ENCODE peak calls at places on chromosomes 12 and 14, in ten cellular contexts. K, V, M, O, R, A, F, Y, C and H are unnamed samples. For H3K9me3, the result is how much of the 10 kb centered on the place peaks cover.

GRCh38 chr12:81992461-81992860 is 233.3 kb upstream of the PPFIA2 start:
- DNase-seq in K (no peak), V (no peak), M (no peak), O (no peak), R (no peak), A (no peak), F (no peak), Y (peak), C (no peak), H (no peak)

GRCh38 chr12:14836336-14837210 is 6.8 kb downstream of the ART4 start:
- DNase-seq in K (peak), V (no peak), M (peak), O (no peak), R (no peak), A (peak), F (no peak), Y (no peak), C (no peak), H (peak)

GRCh38 chr14:59093889-59094288 is 94.6 kb upstream of the DAAM1 start:
- DNase-seq in K (no peak), V (no peak), M (no peak), O (no peak), R (no peak), A (no peak), F (no peak), Y (no peak), C (no peak), H (no peak)

GRCh38 chr12:118061011-118061875 is at the start of gene WSB2:
- DNase-seq in K (peak), V (peak), M (peak), O (peak), R (peak), A (peak), F (peak), Y (peak), C (peak), H (no peak)

GRCh38 chr14:104337381-104337780 is 199.0 kb downstream of the KIF26A start:
- DNase-seq in K (no peak), V (no peak), M (no peak), O (no peak), R (no peak), A (no peak), F (no peak), Y (no peak), C (no peak), H (no peak)

GRCh38 chr12:12699345-12699744 is 3.4 kb upstream of the GPR19 start:
- DNase-seq in K (no peak), V (no peak), M (no peak), O (no peak), R (no peak), A (no peak), F (no peak), Y (no peak), C (no peak), H (no peak)

GRCh38 chr14:68644101-68644500 is 148.8 kb downstream of the ZFP36L1 start:
- DNase-seq in K (no peak), V (no peak), M (no peak), O (no peak), R (no peak), A (no peak), F (no peak), Y (no peak), C (no peak), H (no peak)

GRCh38 chr14:66443158-66443695 is 42.9 kb upstream of the CCDC196 start:
- DNase-seq in K (peak), V (no peak), M (no peak), O (no peak), R (no peak), A (no peak), F (no peak), Y (no peak), C (no peak), H (no peak)

GRCh38 chr12:27573972-27574371 is 50.0 kb downstream of the PPFIBP1 start:
- DNase-seq in K (peak), V (no peak), M (no peak), O (no peak), R (no peak), A (peak), F (no peak), Y (no peak), C (no peak), H (peak)

GRCh38 chr14:95439881-95440280 is 76.6 kb downstream of the SYNE3 start:
- DNase-seq in K (no peak), V (no peak), M (no peak), O (no peak), R (no peak), A (no peak), F (no peak), Y (no peak), C (no peak), H (no peak)

GRCh38 chr14:71243697-71244096 is 336.4 kb downstream of the PCNX1 start:
- DNase-seq in K (peak), V (no peak), M (no peak), O (no peak), R (no peak), A (peak), F (no peak), Y (no peak), C (no peak), H (peak)

GRCh38 chr12:109892165-109892715 is 7.8 kb upstream of the TCHP start:
- DNase-seq in K (no peak), V (no peak), M (no peak), O (no peak), R (no peak), A (no peak), F (no peak), Y (no peak), C (no peak), H (no peak)

GRCh38 chr14:100408350-100409015 is 85.3 kb downstream of the SLC25A47 start:
- DNase-seq in K (peak), V (no peak), M (peak), O (peak), R (no peak), A (peak), F (no peak), Y (no peak), C (no peak), H (peak)

GRCh38 chr12:32533971-32534590 is 134.7 kb downstream of the FGD4 start:
- DNase-seq in K (peak), V (peak), M (peak), O (peak), R (peak), A (peak), F (peak), Y (no peak), C (peak), H (peak)

GRCh38 chr12:119036878-119037493 is 55.6 kb downstream of the SRRM4 start:
- DNase-seq in K (no peak), V (no peak), M (peak), O (no peak), R (peak), A (no peak), F (peak), Y (no peak), C (no peak), H (no peak)

GRCh38 chr12:92739099-92739498 is 36.3 kb downstream of the PLEKHG7 start:
- DNase-seq in K (no peak), V (no peak), M (no peak), O (no peak), R (no peak), A (peak), F (no peak), Y (no peak), C (no peak), H (no peak)

GRCh38 chr12:28191018-28191595 is 851 bp downstream of the CCDC91 start:
- DNase-seq in K (peak), V (no peak), M (peak), O (no peak), R (no peak), A (peak), F (peak), Y (peak), C (peak), H (no peak)

GRCh38 chr12:131929530-131930456 is 717 bp downstream of the PUS1 start:
- DNase-seq in K (no peak), V (no peak), M (peak), O (no peak), R (peak), A (peak), F (peak), Y (no peak), C (no peak), H (no peak)

GRCh38 chr12:127600211-127600610 is 666.8 kb upstream of the TMEM132C start:
- DNase-seq in K (no peak), V (no peak), M (no peak), O (no peak), R (no peak), A (no peak), F (no peak), Y (no peak), C (no peak), H (no peak)

GRCh38 chr14:99807413-99808132 is 14.4 kb downstream of the EML1 start:
- DNase-seq in K (peak), V (no peak), M (peak), O (no peak), R (no peak), A (no peak), F (no peak), Y (no peak), C (no peak), H (no peak)

GRCh38 chr14:73014105-73014504 is 12.8 kb downstream of the ZFYVE1 start:
- DNase-seq in K (peak), V (no peak), M (no peak), O (no peak), R (no peak), A (peak), F (no peak), Y (no peak), C (no peak), H (no peak)

GRCh38 chr14:91154851-91155625 is 41.2 kb downstream of the DGLUCY start:
- DNase-seq in K (peak), V (no peak), M (no peak), O (peak), R (peak), A (peak), F (no peak), Y (no peak), C (no peak), H (peak)

GRCh38 chr12:71139153-71139735 is 18.6 kb downstream of the TSPAN8 start:
- DNase-seq in K (no peak), V (no peak), M (no peak), O (no peak), R (no peak), A (no peak), F (no peak), Y (no peak), C (no peak), H (no peak)

GRCh38 chr12:65925626-65926025 is 101.3 kb downstream of the HMGA2 start:
- DNase-seq in K (no peak), V (no peak), M (no peak), O (no peak), R (no peak), A (no peak), F (no peak), Y (no peak), C (no peak), H (no peak)

GRCh38 chr12:114499338-114499737 is 93.4 kb upstream of the TBX5 start:
- DNase-seq in K (no peak), V (no peak), M (no peak), O (no peak), R (no peak), A (peak), F (no peak), Y (no peak), C (no peak), H (no peak)

GRCh38 chr12:1830981-1831930 is 10.9 kb downstream of the LRTM2 start:
- DNase-seq in K (peak), V (no peak), M (no peak), O (peak), R (peak), A (peak), F (no peak), Y (no peak), C (peak), H (peak)

DNA sequence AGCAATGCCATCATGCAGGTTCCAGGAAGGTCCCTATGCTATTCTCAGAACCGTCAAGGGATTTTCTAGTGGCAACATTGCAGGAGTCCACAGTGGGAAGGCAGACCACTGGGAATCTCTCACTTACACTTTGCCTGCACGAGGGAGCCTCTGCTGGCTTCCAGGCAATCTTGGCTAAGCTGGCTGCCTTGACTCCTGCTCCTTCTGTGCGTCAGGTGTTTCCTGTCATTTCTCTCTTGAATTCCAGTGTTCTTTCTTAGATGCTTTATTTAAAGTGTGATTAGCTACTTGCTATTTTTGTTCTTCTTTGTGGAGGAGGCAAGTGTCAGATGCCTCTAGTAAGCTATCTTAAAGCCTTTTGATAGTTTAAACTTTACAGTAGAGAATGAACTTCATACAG is 414.1 kb upstream of the ATP2B1 start:
- DNase-seq in K (no peak), V (no peak), M (no peak), O (no peak), R (no peak), A (no peak), F (no peak), Y (no peak), C (no peak), H (no peak)
- H3K9me3 ChIP-seq in K (under half), V (under half), M (under half), O (under half), R (under half), A (under half), F (under half), Y (under half), C (under half), H (under half)

GRCh38 chr14:105993814-105994213 is 467.4 kb downstream of the TMEM121 start:
- DNase-seq in K (no peak), V (no peak), M (no peak), O (no peak), R (no peak), A (no peak), F (no peak), Y (no peak), C (no peak), H (no peak)

GRCh38 chr14:105987563-105987962 is 461.2 kb downstream of the TMEM121 start:
- DNase-seq in K (no peak), V (no peak), M (no peak), O (no peak), R (no peak), A (no peak), F (no peak), Y (no peak), C (no peak), H (no peak)

GRCh38 chr14:105986896-105987284 is 460.5 kb downstream of the TMEM121 start:
- DNase-seq in K (no peak), V (no peak), M (no peak), O (no peak), R (no peak), A (no peak), F (no peak), Y (no peak), C (no peak), H (no peak)

GRCh38 chr14:105989746-105990302 is 463.4 kb downstream of the TMEM121 start:
- DNase-seq in K (no peak), V (no peak), M (no peak), O (no peak), R (no peak), A (no peak), F (no peak), Y (no peak), C (no peak), H (no peak)
- H3K9me3 ChIP-seq in K (under half), V (under half), M (under half), O (under half), R (under half), A (under half), F (under half), Y (under half), C (under half), H (under half)

GRCh38 chr12:47135578-47135977 is 55.8 kb upstream of the AMIGO2 start:
- DNase-seq in K (no peak), V (no peak), M (no peak), O (no peak), R (no peak), A (no peak), F (no peak), Y (no peak), C (no peak), H (no peak)
- H3K9me3 ChIP-seq in K (under half), V (under half), M (under half), O (under half), R (under half), A (under half), F (under half), Y (under half), C (under half), H (under half)

GRCh38 chr12:58030566-58031279 is 89.4 kb downstream of the ATP23 start:
- DNase-seq in K (peak), V (no peak), M (no peak), O (no peak), R (no peak), A (peak), F (no peak), Y (no peak), C (no peak), H (no peak)

GRCh38 chr12:58033831-58034230 is 92.5 kb downstream of the ATP23 start:
- DNase-seq in K (no peak), V (no peak), M (no peak), O (no peak), R (no peak), A (no peak), F (no peak), Y (no peak), C (no peak), H (no peak)

GRCh38 chr12:58032156-58032555 is 90.8 kb downstream of the ATP23 start:
- DNase-seq in K (no peak), V (no peak), M (no peak), O (no peak), R (no peak), A (no peak), F (no peak), Y (no peak), C (no peak), H (no peak)

GRCh38 chr12:58034712-58035111 is 93.3 kb downstream of the ATP23 start:
- DNase-seq in K (no peak), V (no peak), M (no peak), O (no peak), R (no peak), A (no peak), F (no peak), Y (no peak), C (no peak), H (no peak)

DNA sequence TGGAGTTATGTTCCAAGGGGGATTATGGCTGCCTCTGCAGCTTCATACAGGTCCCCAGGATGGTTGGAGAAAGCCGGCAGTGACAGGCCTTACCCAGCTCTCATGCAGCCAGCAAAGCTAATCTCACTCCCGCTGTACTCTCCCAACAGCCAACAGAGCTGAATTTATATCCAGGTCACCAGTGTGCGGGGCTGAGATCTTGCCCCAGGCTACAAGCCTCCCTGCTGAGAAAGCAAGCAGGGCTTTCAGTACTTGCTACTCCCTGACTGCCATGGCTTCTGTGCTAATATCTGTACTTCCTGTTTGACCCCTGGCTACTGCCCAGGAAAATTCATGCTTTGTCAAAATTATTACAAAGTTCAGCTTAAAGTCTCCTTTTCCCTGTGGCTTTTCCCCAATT is 92.9 kb downstream of the ATP23 start:
- DNase-seq in K (no peak), V (no peak), M (no peak), O (no peak), R (no peak), A (no peak), F (no peak), Y (no peak), C (no peak), H (no peak)
- H3K9me3 ChIP-seq in K (under half), V (under half), M (under half), O (under half), R (under half), A (under half), F (under half), Y (under half), C (under half), H (under half)

GRCh38 chr12:50913224-50913623 is 39.1 kb upstream of the HIGD1C start:
- DNase-seq in K (no peak), V (no peak), M (no peak), O (no peak), R (no peak), A (no peak), F (no peak), Y (no peak), C (no peak), H (no peak)
- H3K9me3 ChIP-seq in K (under half), V (under half), M (under half), O (under half), R (under half), A (under half), F (under half), Y (under half), C (under half), H (under half)

GRCh38 chr14:103164006-103164405 is 40.7 kb downstream of the TNFAIP2 start:
- DNase-seq in K (no peak), V (no peak), M (no peak), O (no peak), R (no peak), A (no peak), F (no peak), Y (no peak), C (no peak), H (no peak)

GRCh38 chr14:103165323-103165722 is 42.1 kb downstream of the TNFAIP2 start:
- DNase-seq in K (no peak), V (no peak), M (no peak), O (no peak), R (no peak), A (no peak), F (no peak), Y (no peak), C (no peak), H (no peak)

GRCh38 chr14:103164786-103165185 is 41.5 kb downstream of the TNFAIP2 start:
- DNase-seq in K (no peak), V (no peak), M (no peak), O (no peak), R (no peak), A (no peak), F (no peak), Y (no peak), C (no peak), H (no peak)

GRCh38 chr14:103172921-103173320 is 49.7 kb downstream of the TNFAIP2 start:
- DNase-seq in K (no peak), V (no peak), M (no peak), O (no peak), R (no peak), A (no peak), F (no peak), Y (no peak), C (no peak), H (no peak)

GRCh38 chr14:103169954-103170353 is 46.7 kb downstream of the TNFAIP2 start:
- DNase-seq in K (no peak), V (no peak), M (no peak), O (no peak), R (no peak), A (no peak), F (no peak), Y (no peak), C (no peak), H (no peak)
- H3K9me3 ChIP-seq in K (under half), V (under half), M (under half), O (under half), R (under half), A (under half), F (under half), Y (under half), C (under half), H (under half)

DNA sequence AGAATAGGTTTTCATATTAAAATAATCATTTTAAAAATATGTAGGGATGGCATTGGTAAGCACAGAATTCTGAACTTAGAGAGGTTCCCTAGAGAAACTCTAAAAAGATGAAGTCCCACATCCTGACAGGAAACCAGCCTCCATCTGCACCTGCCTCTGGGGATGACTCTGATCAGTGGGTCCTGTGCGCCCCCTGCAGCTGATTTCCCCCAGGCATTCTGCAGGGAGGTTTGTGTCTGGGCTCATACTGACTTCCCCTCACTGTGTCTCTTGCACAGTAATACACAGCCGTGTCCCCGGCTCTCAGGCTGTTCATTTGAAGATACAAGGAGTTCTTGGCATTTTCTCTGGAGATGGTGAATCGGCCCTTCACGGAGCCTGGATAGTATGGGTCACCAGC is 602.9 kb downstream of the TMEM121 start:
- DNase-seq in K (no peak), V (no peak), M (no peak), O (no peak), R (no peak), A (no peak), F (no peak), Y (no peak), C (no peak), H (no peak)
- H3K9me3 ChIP-seq in K (under half), V (under half), M (under half), O (under half), R (under half), A (under half), F (under half), Y (under half), C (under half), H (under half)

DNA sequence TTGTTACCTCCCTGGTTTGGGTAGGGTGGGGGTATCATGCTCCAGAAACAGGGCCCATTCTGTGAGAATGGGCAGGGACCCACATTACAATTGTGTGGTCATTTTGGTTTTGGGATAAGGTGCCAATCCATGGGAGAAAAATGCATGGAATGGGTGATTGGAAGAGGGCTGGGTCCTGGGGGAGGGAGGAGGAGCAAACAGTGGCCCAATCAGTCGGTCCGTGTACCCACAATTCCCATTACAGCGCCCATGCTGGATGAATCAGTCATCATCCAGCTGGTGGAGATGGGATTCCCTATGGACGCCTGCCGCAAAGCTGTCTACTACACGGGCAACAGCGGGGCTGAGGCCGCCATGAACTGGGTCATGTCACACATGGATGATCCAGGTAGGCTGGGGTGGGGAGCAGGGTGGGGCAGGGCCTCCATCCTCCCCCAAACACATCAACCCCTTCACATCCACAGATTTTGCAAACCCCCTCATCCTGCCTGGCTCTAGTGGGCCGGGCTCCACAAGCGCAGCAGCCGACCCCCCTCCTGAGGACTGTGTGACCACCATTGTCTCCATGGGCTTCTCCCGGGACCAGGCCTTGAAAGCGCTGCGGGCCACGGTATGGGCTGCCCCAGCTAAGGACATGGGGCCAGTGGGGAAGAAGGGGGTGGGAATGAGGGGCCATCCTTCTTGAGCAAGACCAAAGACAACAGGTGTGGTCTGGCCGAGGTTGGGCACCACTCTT is 3.6 kb upstream of the TPI1 start:
- DNase-seq in K (no peak), V (no peak), M (no peak), O (no peak), R (no peak), A (no peak), F (no peak), Y (no peak), C (no peak), H (no peak)
- H3K9me3 ChIP-seq in K (under half), V (under half), M (under half), O (under half), R (under half), A (under half), F (under half), Y (under half), C (under half), H (under half)